ENCODE peak calls at places on chromosomes 16 and 17, in nine cellular contexts. Q, A, K, D, N, S, Y, F and H are unnamed samples.

GRCh38 chr16:70738083-70738977 is 52.5 kb upstream of the MTSS2 start:
- DNase-seq in Q (peak; percentile 62), K (no peak), F (peak; percentile 32), A (peak; percentile 85), Y (peak; percentile 41), N (peak; percentile 72), S (peak; percentile 29), D (no peak), H (peak; percentile 87)

GRCh38 chr17:42872251-42872965 is 21.4 kb downstream of the AOC3 start:
- DNase-seq in K (no peak), D (no peak), S (no peak), F (no peak), N (no peak), A (no peak), Q (no peak), Y (no peak), H (no peak)

GRCh38 chr17:19652595-19652994 is 4.0 kb downstream of the ALDH3A2 start:
- DNase-seq in A (no peak), K (no peak), S (no peak), D (no peak), Q (no peak), N (no peak), Y (no peak), F (no peak), H (no peak)

GRCh38 chr16:11190585-11191565 is 65.1 kb downstream of the SOCS1 start:
- DNase-seq in Y (no peak), D (no peak), S (no peak), K (no peak), N (no peak), A (peak; percentile 53), F (no peak), Q (no peak), H (peak; percentile 35)

GRCh38 chr16:66604376-66605176 is at the start of gene CMTM3:
- DNase-seq in Y (no peak), S (peak; percentile 66), K (no peak), D (peak; percentile 59), F (peak; percentile 76), Q (peak; percentile 84), A (peak; percentile 89), N (peak; percentile 76), H (peak; percentile 62)

GRCh38 chr17:39968731-39969130 is 5.9 kb downstream of the GSDMA start:
- DNase-seq in S (no peak), N (no peak), F (no peak), Y (no peak), Q (no peak), K (no peak), D (no peak), A (no peak), H (no peak)

GRCh38 chr16:12573730-12574383 is 229.8 kb downstream of the CPPED1 start:
- DNase-seq in S (peak; percentile 74), F (peak; percentile 50), Q (peak; percentile 81), Y (peak; percentile 41), A (peak; percentile 39), N (peak; percentile 42), D (peak; percentile 20), K (peak; percentile 30), H (peak; percentile 29)

GRCh38 chr17:73196500-73196899 is 3.6 kb downstream of the COG1 start:
- DNase-seq in D (no peak), Y (no peak), A (no peak), K (peak; percentile 27), Q (no peak), S (no peak), N (peak; percentile 39), F (peak; percentile 67), H (no peak)

GRCh38 chr16:48860341-48860740 is 250.4 kb upstream of the N4BP1 start:
- DNase-seq in Y (no peak), F (no peak), Q (no peak), A (no peak), K (no peak), S (no peak), N (no peak), D (no peak), H (peak; percentile 14)

GRCh38 chr16:55542459-55543082 is 23.9 kb upstream of the CAPNS2 start:
- DNase-seq in K (no peak), N (no peak), Y (no peak), Q (no peak), S (no peak), D (no peak), F (no peak), A (peak; percentile 6), H (peak; percentile 71)

GRCh38 chr16:81539009-81539820 is 94.6 kb downstream of the CMIP start:
- DNase-seq in Y (no peak), K (no peak), A (no peak), F (peak; percentile 85), Q (no peak), N (no peak), D (no peak), S (no peak), H (no peak)